ENCODE peak calls at places on chromosomes 2 and 18, in ten cellular contexts. E is pancreas, T is A673, O is esophagus squamous epithelium, R is upper lobe of right lung, X is lower lobe of right lung, F is spleen, G is HCT116, B is IMR-90, M is K562. V is an unnamed sample.

GRCh38 chr18:45974088-45974536 is 7.0 kb upstream of the EPG5 start:
- DNase-seq in E (peak; percentile 61), T (peak; percentile 82), O (no peak), R (no peak), X (no peak), F (no peak), G (peak; percentile 63), B (peak; percentile 86), M (peak; percentile 17), V (no peak)

GRCh38 chr2:106965611-106966010 is 79.6 kb upstream of the ST6GAL2 start:
- DNase-seq in E (no peak), T (no peak), O (no peak), R (no peak), X (no peak), F (no peak), G (no peak), B (no peak), M (no peak), V (no peak)

GRCh38 chr18:33132657-33133056 is 307.9 kb downstream of the CCDC178 start:
- DNase-seq in E (no peak), T (no peak), O (no peak), R (no peak), X (no peak), F (no peak), G (no peak), B (no peak), M (no peak), V (no peak)

GRCh38 chr2:238667008-238667407 is 180.9 kb upstream of the TWIST2 start:
- DNase-seq in E (no peak), T (no peak), O (no peak), R (no peak), X (no peak), F (no peak), G (no peak), B (no peak), M (no peak), V (no peak)

GRCh38 chr2:8586397-8587051 is 95.3 kb upstream of the ID2 start:
- DNase-seq in E (no peak), T (no peak), O (no peak), R (peak; percentile 57), X (no peak), F (peak; percentile 70), G (no peak), B (no peak), M (no peak), V (no peak)

GRCh38 chr2:48471048-48471474 is 58.9 kb upstream of the STON1 start:
- DNase-seq in E (no peak), T (peak; percentile 79), O (no peak), R (no peak), X (no peak), F (no peak), G (peak; percentile 45), B (peak; percentile 78), M (peak; percentile 41), V (no peak)

GRCh38 chr2:135563793-135564192 is 32.5 kb downstream of the R3HDM1 start:
- DNase-seq in E (no peak), T (peak; percentile 6), O (no peak), R (no peak), X (no peak), F (no peak), G (no peak), B (peak; percentile 54), M (no peak), V (no peak)

GRCh38 chr18:79394438-79395307 is 1.1 kb upstream of the NFATC1 start:
- DNase-seq in E (no peak), T (peak; percentile 61), O (no peak), R (peak; percentile 75), X (no peak), F (peak; percentile 84), G (no peak), B (peak; percentile 49), M (no peak), V (no peak)

GRCh38 chr2:217339753-217340152 is 479.9 kb upstream of the TNP1 start:
- DNase-seq in E (no peak), T (no peak), O (no peak), R (no peak), X (no peak), F (no peak), G (no peak), B (no peak), M (no peak), V (no peak)

GRCh38 chr2:234444242-234444641 is 52.6 kb downstream of the ARL4C start:
- DNase-seq in E (no peak), T (no peak), O (no peak), R (no peak), X (no peak), F (no peak), G (no peak), B (peak; percentile 21), M (no peak), V (no peak)

GRCh38 chr2:227884511-227884947 is 13.1 kb downstream of the DAW1 start:
- DNase-seq in E (peak; percentile 80), T (peak; percentile 80), O (no peak), R (peak; percentile 89), X (peak; percentile 84), F (peak; percentile 86), G (peak; percentile 73), B (peak; percentile 72), M (peak; percentile 63), V (peak; percentile 62)

GRCh38 chr18:77455004-77455403 is 205.4 kb downstream of the GALR1 start:
- DNase-seq in E (no peak), T (no peak), O (no peak), R (no peak), X (no peak), F (no peak), G (no peak), B (no peak), M (no peak), V (no peak)

GRCh38 chr2:182015334-182016109 is 29.9 kb downstream of the PPP1R1C start:
- DNase-seq in E (no peak), T (no peak), O (no peak), R (no peak), X (no peak), F (no peak), G (no peak), B (peak; percentile 25), M (no peak), V (no peak)

GRCh38 chr2:26807788-26808460 is 22.1 kb downstream of the CENPA start:
- DNase-seq in E (no peak), T (no peak), O (no peak), R (no peak), X (no peak), F (no peak), G (no peak), B (peak; percentile 29), M (no peak), V (no peak)

DNA sequence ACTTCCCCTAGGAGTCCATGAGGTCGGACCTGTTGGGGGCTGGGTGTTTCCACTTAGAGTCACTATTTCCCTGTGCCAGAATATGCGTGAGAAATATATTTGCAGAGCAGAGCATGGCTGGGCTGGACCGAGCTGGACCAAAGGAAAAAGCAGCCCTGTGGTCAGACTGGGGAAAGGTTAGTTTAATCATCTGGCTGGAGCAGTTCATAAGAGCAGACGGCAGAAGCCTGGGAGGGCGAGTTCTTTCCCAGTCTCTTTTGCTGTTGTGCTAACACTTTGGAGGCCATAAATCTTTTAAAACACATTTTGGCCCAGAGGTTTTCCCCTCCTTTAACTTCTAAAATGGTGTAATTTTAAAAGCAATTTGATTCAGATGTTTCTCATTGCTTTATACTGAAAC is 66.5 kb downstream of the GLI2 start:
- DNase-seq in E (no peak), T (no peak), O (no peak), R (no peak), X (no peak), F (no peak), G (no peak), B (peak; percentile 56), M (no peak), V (no peak)
- TF ChIP-seq CTCF in E (no peak), T (no peak), O (no peak), R (no peak), X (no peak), F (no peak), G (no peak), B (no peak), M (no peak), V (no peak)

GRCh38 chr18:12911025-12911927 is 27.2 kb upstream of the PTPN2 start:
- DNase-seq in E (no peak), T (no peak), O (no peak), R (peak; percentile 71), X (peak; percentile 62), F (peak; percentile 90), G (no peak), B (no peak), M (no peak), V (no peak)
- H3K4me1 ChIP-seq in E (no peaks in the 10 kb centered on the region), T (no peaks in the 10 kb centered on the region), O (no peaks in the 10 kb centered on the region), R (no peaks in the 10 kb centered on the region), X (peaks cover 18% of the 10 kb centered on the region), F (peaks cover 6% of the 10 kb centered on the region), G (no peaks in the 10 kb centered on the region), B (peaks cover 10% of the 10 kb centered on the region), M (no peaks in the 10 kb centered on the region), V (no peaks in the 10 kb centered on the region)

DNA sequence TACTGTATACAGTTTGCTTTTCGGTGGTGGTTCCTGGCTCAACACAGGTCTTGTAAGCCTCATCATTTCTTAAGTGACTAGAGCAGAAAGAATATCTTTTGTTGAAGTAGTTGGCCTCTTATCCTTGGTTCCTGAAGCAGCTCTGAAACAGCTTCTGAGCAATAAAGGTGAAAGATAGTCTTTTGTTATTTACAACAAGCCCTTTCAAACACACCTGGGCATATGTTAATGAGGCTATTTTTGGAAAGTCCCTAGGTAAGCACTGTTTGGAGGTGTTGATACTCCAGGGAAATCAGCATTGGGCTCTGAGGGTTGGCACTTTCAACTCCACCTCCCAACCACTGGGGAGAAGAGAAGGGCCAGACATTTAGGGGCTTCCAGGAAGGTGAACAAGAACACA is 211.0 kb downstream of the MCFD2 start:
- DNase-seq in E (no peak), T (no peak), O (no peak), R (no peak), X (no peak), F (no peak), G (no peak), B (no peak), M (no peak), V (no peak)
- H3K4me3 ChIP-seq in E (no peak overlapping the region), T (no peak overlapping the region), O (no peak overlapping the region), R (no peak overlapping the region), X (no peak overlapping the region), F (no peak overlapping the region), G (no peak overlapping the region), B (no peak overlapping the region), M (no peak overlapping the region), V (no peak overlapping the region)

DNA sequence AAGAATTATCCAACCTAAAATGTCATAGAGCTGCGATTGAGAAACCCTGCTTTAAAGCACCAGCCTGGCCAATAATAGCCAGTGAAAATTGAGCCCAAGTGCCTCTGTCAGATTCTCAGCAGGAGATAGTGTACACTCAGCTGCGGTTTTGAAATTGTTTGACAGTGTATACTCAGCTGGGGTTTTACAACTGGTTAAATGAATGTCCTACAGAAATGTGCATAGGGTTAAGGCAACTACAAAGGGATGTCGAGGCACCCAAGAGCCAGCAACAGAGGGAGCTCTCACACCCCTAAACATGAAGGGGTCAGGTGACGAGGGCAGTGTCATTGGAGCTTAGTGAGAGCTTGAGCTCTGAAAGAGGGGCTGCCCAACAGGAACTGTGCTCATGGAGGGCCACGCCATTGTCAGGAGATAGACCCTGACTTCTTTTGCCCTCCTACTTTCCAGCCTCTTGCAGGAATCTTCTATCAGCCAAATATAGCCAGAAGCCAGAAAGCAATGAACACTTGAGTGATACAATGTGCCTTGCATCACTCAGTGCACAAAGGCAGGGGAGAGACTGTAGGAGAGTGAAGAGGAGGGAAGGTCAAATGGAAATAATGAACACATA is 15.1 kb downstream of the ACTG2 start:
- DNase-seq in E (no peak), T (peak; percentile 54), O (no peak), R (no peak), X (no peak), F (no peak), G (no peak), B (peak; percentile 62), M (peak; percentile 27), V (no peak)
- TF ChIP-seq CTCF in E (no peak), T (peak; percentile 46), O (peak; percentile 38), R (peak; percentile 30), X (peak; percentile 33), F (peak; percentile 33), G (peak; percentile 56), B (peak; percentile 24), M (peak; percentile 78), V (no peak)